ENCODE peak calls at places on chromosomes 7 and 10, in four cellular contexts. L is HepG2, B is GM12878, K is H1. Q is an unnamed sample.
A peak's percentile ranks its signal among the peaks of the same experiment; 100 is the strongest.

GRCh38 chr10:98257961-98258360 is 10.0 kb downstream of the LOXL4 start:
- DNase-seq in L (no peak), B (no peak), K (no peak), Q (no peak)

GRCh38 chr10:74836855-74837254 is 10.5 kb downstream of the KAT6B start:
- DNase-seq in L (no peak), B (no peak), K (no peak), Q (no peak)

GRCh38 chr7:5677538-5678294 is 103.7 kb downstream of the RNF216 start:
- DNase-seq in L (peak; percentile 34), B (no peak), K (peak; percentile 78), Q (peak; percentile 60)

GRCh38 chr10:18134509-18134908 is 5.7 kb upstream of the CACNB2 start:
- DNase-seq in L (no peak), B (no peak), K (no peak), Q (no peak)

GRCh38 chr7:15007507-15007906 is 105.0 kb upstream of the DGKB start:
- DNase-seq in L (peak; percentile 3), B (no peak), K (peak; percentile 54), Q (no peak)

GRCh38 chr7:158317238-158318205 is 270.1 kb downstream of the PTPRN2 start:
- DNase-seq in L (no peak), B (no peak), K (peak; percentile 86), Q (no peak)

GRCh38 chr7:104933022-104933421 is 81.0 kb upstream of the KMT2E start:
- DNase-seq in L (no peak), B (no peak), K (no peak), Q (no peak)

GRCh38 chr10:76311752-76312699 is 880.6 kb downstream of the LRMDA start:
- DNase-seq in L (peak; percentile 52), B (no peak), K (no peak), Q (peak; percentile 14)

GRCh38 chr7:117283371-117283770 is 39.5 kb downstream of the WNT2 start:
- DNase-seq in L (no peak), B (no peak), K (no peak), Q (no peak)

GRCh38 chr7:37230221-37230620 is 218.4 kb downstream of the ELMO1 start:
- DNase-seq in L (no peak), B (no peak), K (no peak), Q (peak; percentile 7)

GRCh38 chr10:62803993-62804383 is 532 bp upstream of the ADO start:
- DNase-seq in L (no peak), B (no peak), K (no peak), Q (no peak)

GRCh38 chr7:74194686-74195085 is 15.1 kb upstream of the LAT2 start:
- DNase-seq in L (no peak), B (no peak), K (no peak), Q (no peak)

GRCh38 chr10:104333037-104333727 is 5.1 kb downstream of the ITPRIP start:
- DNase-seq in L (no peak), B (no peak), K (no peak), Q (peak; percentile 57)

GRCh38 chr7:138434458-138435093 is 25.5 kb upstream of the TRIM24 start:
- DNase-seq in L (no peak), B (no peak), K (no peak), Q (no peak)

GRCh38 chr7:129949292-129950133 is 3.2 kb downstream of the UBE2H start:
- DNase-seq in L (peak; percentile 81), B (peak; percentile 37), K (peak; percentile 52), Q (no peak)

GRCh38 chr7:10257438-10257837 is 716.2 kb upstream of the PHF14 start:
- DNase-seq in L (no peak), B (no peak), K (no peak), Q (no peak)

GRCh38 chr7:149334930-149335329 is 72.9 kb downstream of the ZNF783 start:
- DNase-seq in L (no peak), B (no peak), K (no peak), Q (no peak)

GRCh38 chr10:99331207-99331803 is 2.1 kb downstream of the CNNM1 start:
- DNase-seq in L (peak; percentile 35), B (no peak), K (no peak), Q (no peak)

GRCh38 chr7:7909376-7909775 is 59.2 kb upstream of the GLCCI1 start:
- DNase-seq in L (no peak), B (no peak), K (no peak), Q (no peak)

GRCh38 chr7:7911756-7912155 is 56.8 kb upstream of the GLCCI1 start:
- DNase-seq in L (no peak), B (no peak), K (no peak), Q (no peak)

GRCh38 chr7:7913506-7913905 is 55.1 kb upstream of the GLCCI1 start:
- DNase-seq in L (peak; percentile 20), B (no peak), K (no peak), Q (no peak)

GRCh38 chr7:7912937-7913336 is 55.7 kb upstream of the GLCCI1 start:
- DNase-seq in L (no peak), B (no peak), K (no peak), Q (no peak)

DNA sequence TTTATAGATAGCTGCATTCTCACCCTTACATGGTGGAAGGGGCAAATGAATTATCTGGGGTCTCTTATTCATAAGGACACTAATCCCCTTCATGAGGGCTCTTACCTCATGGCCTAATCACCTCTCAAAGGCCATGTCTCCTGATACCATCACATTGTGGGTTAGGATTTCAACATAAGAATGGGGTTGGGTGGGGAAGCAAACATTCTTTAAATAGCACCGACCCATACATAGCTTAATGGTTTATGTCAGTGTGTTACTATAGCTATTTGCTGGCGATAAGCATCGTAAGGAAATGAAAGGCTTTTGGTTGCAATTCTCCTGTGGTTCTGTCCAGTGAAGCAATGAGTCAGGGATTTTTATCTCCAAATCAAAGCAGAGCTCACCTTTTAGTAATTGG is 57.3 kb upstream of the GLCCI1 start:
- DNase-seq in L (peak; percentile 94), B (no peak), K (no peak), Q (no peak)
- H2AFZ ChIP-seq in L (no peak overlapping the region), B (no peak overlapping the region), K (no peak overlapping the region), Q (no peak overlapping the region)

GRCh38 chr10:132407243-132407746 is 10.3 kb downstream of the PWWP2B start:
- DNase-seq in L (peak; percentile 58), B (no peak), K (no peak), Q (no peak)
- TF ChIP-seq HDAC6 in L (no peak), B (no peak), K (no peak), Q (no peak)

GRCh38 chr10:3539696-3540383 is 245.2 kb downstream of the KLF6 start:
- DNase-seq in L (no peak), B (no peak), K (no peak), Q (no peak)

GRCh38 chr10:3538291-3538849 is 246.6 kb downstream of the KLF6 start:
- DNase-seq in L (no peak), B (no peak), K (no peak), Q (no peak)

GRCh38 chr10:3537518-3537917 is 247.5 kb downstream of the KLF6 start:
- DNase-seq in L (no peak), B (no peak), K (no peak), Q (no peak)

GRCh38 chr10:3542185-3542611 is 242.8 kb downstream of the KLF6 start:
- DNase-seq in L (no peak), B (no peak), K (no peak), Q (no peak)

DNA sequence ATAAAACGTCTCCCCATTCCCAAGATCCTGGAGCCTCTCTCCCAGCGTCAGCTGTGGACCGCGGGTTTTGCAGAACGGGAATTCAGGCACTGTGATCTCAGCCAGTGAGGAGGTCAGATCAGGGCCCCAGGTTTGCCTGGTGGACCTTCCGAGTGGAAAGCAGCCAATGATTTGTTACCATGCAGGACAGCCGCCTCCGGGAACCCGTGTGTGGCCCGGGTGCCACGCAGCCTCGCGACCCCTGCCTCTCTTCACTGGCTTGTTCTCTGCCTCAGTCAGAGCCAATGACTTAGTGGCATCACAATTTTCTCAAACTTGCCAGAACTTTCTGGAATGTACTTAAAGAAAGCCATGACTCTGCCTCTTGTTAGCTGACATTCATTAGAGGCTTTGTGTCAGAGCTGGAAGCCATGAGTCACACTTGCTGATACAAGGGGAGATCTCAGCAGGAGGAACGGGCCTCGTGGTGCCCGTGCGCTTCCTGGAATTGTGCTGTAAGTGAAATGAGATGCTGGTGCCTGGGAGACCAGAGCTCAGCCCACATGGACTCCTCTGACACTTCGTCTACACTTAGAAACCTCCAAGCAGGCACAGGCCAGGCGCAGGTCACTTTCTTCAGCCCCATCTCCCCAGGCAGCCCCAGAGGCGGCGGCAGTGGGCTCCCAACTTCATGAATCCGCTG is 246.0 kb downstream of the KLF6 start:
- DNase-seq in L (no peak), B (no peak), K (no peak), Q (no peak)
- H2AFZ ChIP-seq in L (no peak overlapping the region), B (no peak overlapping the region), K (no peak overlapping the region), Q (peak overlapping the region; percentile 43)

GRCh38 chr10:110916554-110917346 is 2.2 kb downstream of the BBIP1 start:
- DNase-seq in L (no peak), B (no peak), K (no peak), Q (no peak)
- TF ChIP-seq HDAC6 in L (no peak), B (no peak), K (no peak), Q (no peak)

DNA sequence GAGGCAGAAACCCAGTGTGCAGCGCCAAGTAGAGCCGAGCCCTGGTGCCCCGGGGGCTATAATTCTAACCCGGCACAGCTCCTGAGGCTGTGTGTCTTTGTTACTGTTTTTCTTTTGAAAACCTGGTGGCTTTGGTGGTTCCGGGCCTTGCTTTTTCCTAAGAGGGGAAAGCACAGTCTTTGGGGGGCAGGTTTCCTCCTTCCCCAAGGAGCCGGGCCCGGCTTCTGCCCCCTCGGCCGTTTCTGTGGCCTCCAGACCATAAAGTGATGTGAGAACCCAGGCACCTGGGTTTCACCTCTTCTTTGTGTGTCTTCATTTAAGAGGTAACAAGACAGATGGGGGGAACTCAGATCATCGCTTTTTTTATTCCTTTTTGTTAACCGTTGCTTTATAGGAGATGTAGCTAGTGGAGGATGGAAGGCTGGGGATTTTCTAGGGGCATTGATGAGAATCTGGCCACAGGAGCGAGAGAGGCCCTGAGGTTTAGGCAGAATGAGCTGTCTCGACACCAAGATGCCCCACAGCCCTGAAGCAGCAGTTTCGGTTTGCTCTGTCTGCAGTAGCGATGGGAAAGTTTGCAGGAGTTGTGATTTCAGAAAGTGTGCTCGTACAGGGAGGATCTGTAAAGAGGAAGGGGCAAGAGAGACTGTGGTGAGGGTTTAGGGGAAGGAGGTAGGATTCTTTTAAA is 367.8 kb upstream of the GALNT17 start:
- DNase-seq in L (no peak), B (peak; percentile 98), K (no peak), Q (no peak)
- H2AFZ ChIP-seq in L (no peak overlapping the region), B (no peak overlapping the region), K (no peak overlapping the region), Q (no peak overlapping the region)